ENCODE peak calls at places on chromosomes 2 and 18, in nine cellular contexts. K, L, U, O, S, M, X, Y and R are unnamed samples.

GRCh38 chr2:180905002-180905401 is 75.4 kb upstream of the UBE2E3 start:
- DNase-seq in Y (no peak), L (no peak), S (no peak), K (no peak), M (no peak), X (no peak), U (peak; percentile 20), O (no peak), R (no peak)

GRCh38 chr2:31286961-31287550 is 53.1 kb downstream of the EHD3 start:
- DNase-seq in S (no peak), K (peak; percentile 81), U (no peak), O (no peak), L (no peak), Y (no peak), M (no peak), X (no peak), R (no peak)

GRCh38 chr2:240968731-240969624 is 29.4 kb upstream of the SNED1 start:
- DNase-seq in X (peak; percentile 59), L (no peak), S (no peak), K (no peak), O (no peak), U (peak; percentile 23), M (no peak), Y (no peak), R (peak; percentile 54)

GRCh38 chr2:120861576-120862191 is 126.0 kb downstream of the GLI2 start:
- DNase-seq in Y (no peak), U (peak; percentile 13), O (no peak), S (no peak), L (no peak), K (no peak), M (no peak), X (no peak), R (no peak)

GRCh38 chr2:225122007-225122406 is 79.7 kb upstream of the DOCK10 start:
- DNase-seq in O (no peak), L (no peak), M (no peak), K (peak; percentile 43), U (no peak), X (no peak), Y (peak; percentile 17), S (no peak), R (no peak)

GRCh38 chr2:37618326-37618725 is 53.1 kb downstream of the CDC42EP3 start:
- DNase-seq in L (no peak), S (no peak), K (no peak), M (no peak), X (no peak), U (no peak), O (no peak), Y (no peak), R (no peak)

GRCh38 chr2:134225841-134226240 is 28.0 kb upstream of the MGAT5 start:
- DNase-seq in X (no peak), K (no peak), Y (no peak), O (no peak), S (no peak), M (no peak), L (no peak), U (no peak), R (no peak)

GRCh38 chr2:48723125-48723524 is 32.4 kb downstream of the LHCGR start:
- DNase-seq in L (no peak), S (no peak), X (no peak), Y (no peak), K (no peak), O (peak; percentile 89), U (no peak), M (no peak), R (no peak)

GRCh38 chr2:101759162-101759561 is 61.7 kb downstream of the MAP4K4 start:
- DNase-seq in X (no peak), O (peak; percentile 85), L (peak; percentile 17), U (no peak), S (peak; percentile 70), M (no peak), K (peak; percentile 80), Y (no peak), R (no peak)

GRCh38 chr18:54880706-54881105 is 52.4 kb downstream of the RAB27B start:
- DNase-seq in Y (no peak), O (peak; percentile 92), M (no peak), K (no peak), S (no peak), L (no peak), U (no peak), X (no peak), R (no peak)

GRCh38 chr2:30276455-30276911 is 45.1 kb downstream of the LBH start:
- DNase-seq in M (no peak), S (no peak), U (no peak), L (no peak), Y (no peak), O (no peak), X (no peak), K (no peak), R (no peak)

GRCh38 chr2:127175821-127176354 is 44.2 kb downstream of the CYP27C1 start:
- DNase-seq in U (no peak), L (no peak), Y (peak; percentile 39), O (peak; percentile 94), K (no peak), S (peak; percentile 75), X (no peak), M (no peak), R (no peak)

GRCh38 chr2:88764850-88765153 is 73.3 kb downstream of the RPIA start:
- DNase-seq in U (no peak), M (no peak), X (no peak), S (no peak), K (no peak), L (no peak), Y (no peak), O (no peak), R (no peak)

GRCh38 chr18:25621144-25621543 is 269.2 kb upstream of the ZNF521 start:
- DNase-seq in M (no peak), U (no peak), L (no peak), O (peak; percentile 1), X (no peak), S (no peak), Y (no peak), K (no peak), R (no peak)

GRCh38 chr2:172228177-172228785 is 125.6 kb upstream of the DLX2 start:
- DNase-seq in M (no peak), X (no peak), S (no peak), K (no peak), O (peak; percentile 93), U (no peak), L (no peak), Y (no peak), R (no peak)

GRCh38 chr2:172225786-172226185 is 123.1 kb upstream of the DLX2 start:
- DNase-seq in Y (no peak), M (no peak), S (no peak), X (no peak), O (no peak), L (no peak), K (no peak), U (no peak), R (no peak)

GRCh38 chr2:172229125-172229524 is 126.4 kb upstream of the DLX2 start:
- DNase-seq in U (no peak), L (no peak), O (no peak), K (no peak), Y (no peak), X (no peak), M (no peak), S (no peak), R (no peak)

GRCh38 chr2:172227719-172228118 is 125.0 kb upstream of the DLX2 start:
- DNase-seq in L (no peak), O (no peak), S (no peak), M (no peak), Y (no peak), U (no peak), K (no peak), X (no peak), R (no peak)

GRCh38 chr2:172226244-172227061 is 123.8 kb upstream of the DLX2 start:
- DNase-seq in X (no peak), K (no peak), U (no peak), Y (peak; percentile 39), L (no peak), O (peak; percentile 65), M (no peak), S (no peak), R (no peak)
- TF ChIP-seq CTCF in X (no peak), K (no peak), U (no peak), Y (no peak), L (no peak), O (peak; percentile 73), M (no peak), S (no peak), R (no peak)

GRCh38 chr2:156333274-156333950 is 891 bp upstream of the NR4A2 start:
- DNase-seq in O (peak; percentile 43), M (no peak), L (no peak), Y (no peak), U (no peak), X (no peak), S (no peak), K (no peak), R (peak; percentile 68)

GRCh38 chr2:156331572-156332451 is 709 bp downstream of the NR4A2 start:
- DNase-seq in L (peak; percentile 70), X (peak; percentile 24), K (peak; percentile 49), U (no peak), M (no peak), O (peak; percentile 73), Y (peak; percentile 70), S (peak; percentile 93), R (peak; percentile 56)

GRCh38 chr2:156333951-156334495 is 1.5 kb upstream of the NR4A2 start:
- DNase-seq in Y (peak; percentile 48), U (peak; percentile 77), X (peak; percentile 84), M (no peak), L (peak; percentile 83), K (peak; percentile 58), S (peak; percentile 69), O (peak; percentile 20), R (no peak)

GRCh38 chr2:156332452-156333273 is at the start of gene NR4A2:
- DNase-seq in M (peak; percentile 79), U (peak; percentile 70), O (peak; percentile 85), K (peak; percentile 87), X (peak; percentile 84), Y (peak; percentile 92), L (peak; percentile 82), S (peak; percentile 96), R (peak; percentile 90)

GRCh38 chr2:156334496-156335478 is 2.3 kb upstream of the NR4A2 start:
- DNase-seq in M (no peak), K (peak; percentile 91), Y (peak; percentile 91), U (peak; percentile 68), O (peak; percentile 82), L (peak; percentile 74), S (peak; percentile 97), X (peak; percentile 92), R (peak; percentile 62)
- TF ChIP-seq CTCF in M (no peak), K (no peak), Y (no peak), U (no peak), O (peak; percentile 54), L (no peak), S (peak; percentile 33), X (peak; percentile 24), R (peak; percentile 38)

GRCh38 chr2:43854671-43855070 is 15.9 kb downstream of the ABCG8 start:
- DNase-seq in S (peak; percentile 36), O (no peak), Y (no peak), M (peak; percentile 39), L (no peak), U (no peak), X (no peak), K (no peak), R (no peak)
- TF ChIP-seq CTCF in S (no peak), O (no peak), Y (no peak), M (no peak), L (no peak), U (no peak), X (no peak), K (no peak), R (no peak)

DNA sequence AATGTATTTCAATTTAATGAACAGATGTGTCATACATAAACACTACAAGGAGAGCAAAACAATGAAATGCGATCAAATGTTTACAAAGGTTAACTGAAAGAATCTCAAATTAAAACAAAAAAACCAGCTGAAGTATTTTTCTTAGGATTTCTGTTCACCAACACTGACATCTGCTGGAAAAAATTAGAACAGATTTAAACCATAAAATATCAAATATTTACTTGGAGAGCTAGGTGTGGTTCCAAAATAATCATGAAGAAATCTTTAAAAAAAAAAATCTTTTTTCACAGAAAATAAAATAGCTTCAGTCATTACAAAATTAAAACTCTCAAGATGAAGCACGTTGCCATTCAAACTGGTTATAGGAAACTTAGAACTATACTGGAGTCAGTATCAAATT is 13.8 kb downstream of the MMADHC start:
- DNase-seq in X (no peak), O (no peak), M (no peak), Y (no peak), S (no peak), K (peak; percentile 22), U (no peak), L (no peak), R (no peak)
- TF ChIP-seq CTCF in X (peak; percentile 35), O (peak; percentile 60), M (peak; percentile 71), Y (no peak), S (peak; percentile 42), K (peak; percentile 50), U (peak; percentile 24), L (peak; percentile 55), R (no peak)